ENCODE peak calls at places on chromosome 9, in four cellular contexts. B, F, V and J are unnamed samples.

GRCh38 chr9:34717996-34718614 is 8.2 kb upstream of the CCL21 start:
- DNase-seq in B (no peak), F (peak; percentile 29), V (no peak), J (no peak)

GRCh38 chr9:113492343-113493079 is 29.0 kb downstream of the RGS3 start:
- DNase-seq in B (no peak), F (peak; percentile 34), V (no peak), J (no peak)

GRCh38 chr9:76401580-76402354 is 7.5 kb upstream of the RFK start:
- DNase-seq in B (no peak), F (no peak), V (no peak), J (no peak)

GRCh38 chr9:84300271-84300670 is 40.3 kb downstream of the SLC28A3 start:
- DNase-seq in B (no peak), F (no peak), V (no peak), J (no peak)

GRCh38 chr9:2013688-2014087 is 1.5 kb upstream of the SMARCA2 start:
- DNase-seq in B (no peak), F (no peak), V (no peak), J (no peak)

GRCh38 chr9:95907794-95908193 is 32.3 kb downstream of the ERCC6L2 start:
- DNase-seq in B (no peak), F (peak; percentile 3), V (no peak), J (no peak)

GRCh38 chr9:18349530-18349929 is 124.4 kb upstream of the ADAMTSL1 start:
- DNase-seq in B (no peak), F (peak; percentile 27), V (no peak), J (no peak)

GRCh38 chr9:88011005-88011766 is 36.9 kb upstream of the CDK20 start:
- DNase-seq in B (no peak), F (peak; percentile 34), V (no peak), J (no peak)

GRCh38 chr9:130498298-130498917 is 53.6 kb downstream of the ASS1 start:
- DNase-seq in B (no peak), F (no peak), V (no peak), J (no peak)

GRCh38 chr9:80191108-80191507 is 619.3 kb downstream of the TLE4 start:
- DNase-seq in B (no peak), F (no peak), V (no peak), J (no peak)

GRCh38 chr9:112575107-112575506 is 88.5 kb downstream of the KIAA1958 start:
- DNase-seq in B (no peak), F (no peak), V (no peak), J (no peak)

GRCh38 chr9:36597412-36598178 is 24.9 kb downstream of the MELK start:
- DNase-seq in B (no peak), F (peak; percentile 47), V (peak; percentile 55), J (no peak)

GRCh38 chr9:133008824-133009223 is 22.0 kb upstream of the GTF3C5 start:
- DNase-seq in B (no peak), F (no peak), V (no peak), J (no peak)

GRCh38 chr9:7907636-7908195 is 108.1 kb upstream of the DMAC1 start:
- DNase-seq in B (no peak), F (no peak), V (no peak), J (no peak)

GRCh38 chr9:37921546-37922300 is 17.8 kb upstream of the SLC25A51 start:
- DNase-seq in B (no peak), F (peak; percentile 37), V (no peak), J (no peak)

GRCh38 chr9:38677660-38678303 is 42.2 kb downstream of the FAM240B start:
- DNase-seq in B (no peak), F (peak; percentile 31), V (no peak), J (no peak)

GRCh38 chr9:105694848-105695581 is 674 bp downstream of the TMEM38B start:
- DNase-seq in B (peak; percentile 79), F (peak; percentile 81), V (peak; percentile 12), J (peak; percentile 58)

GRCh38 chr9:114684036-114684435 is 2.0 kb upstream of the TEX48 start:
- DNase-seq in B (no peak), F (no peak), V (no peak), J (no peak)

GRCh38 chr9:92275541-92275940 is 18.0 kb downstream of the IARS1 start:
- DNase-seq in B (no peak), F (no peak), V (no peak), J (no peak)

GRCh38 chr9:134324359-134325095 is 1.7 kb upstream of the RXRA start:
- DNase-seq in B (no peak), F (no peak), V (no peak), J (no peak)

GRCh38 chr9:22203371-22204138 is 194.4 kb upstream of the CDKN2B start:
- DNase-seq in B (no peak), F (no peak), V (no peak), J (no peak)

GRCh38 chr9:90987566-90987965 is 185.9 kb downstream of the SYK start:
- DNase-seq in B (no peak), F (no peak), V (no peak), J (no peak)